ENCODE peak calls at places on chromosomes 7 and 10, in seven cellular contexts. C is GM12865, N is CD14-positive monocyte, L is adrenal gland, Q is RWPE1, D is kidney, U is mucosa of descending colon. Y is an unnamed sample.

GRCh38 chr7:2353650-2354172 is 916 bp upstream of the EIF3B start:
- DNase-seq in C (peak), N (peak), L (peak), Q (peak), D (peak), U (peak), Y (peak)

GRCh38 chr7:111803015-111803758 is 240.9 kb upstream of the IMMP2L start:
- DNase-seq in C (no peak), N (no peak), L (no peak), Q (peak), D (no peak), U (no peak), Y (no peak)

GRCh38 chr7:133645870-133646492 is 393.1 kb downstream of the EXOC4 start:
- DNase-seq in C (no peak), N (no peak), L (no peak), Q (no peak), D (no peak), U (no peak), Y (no peak)

GRCh38 chr10:129870926-129871660 is 93.0 kb downstream of the EBF3 start:
- DNase-seq in C (no peak), N (no peak), L (no peak), Q (no peak), D (no peak), U (no peak), Y (no peak)

GRCh38 chr7:12864470-12865046 is 177.1 kb downstream of the ARL4A start:
- DNase-seq in C (no peak), N (no peak), L (no peak), Q (no peak), D (no peak), U (no peak), Y (no peak)

GRCh38 chr10:77392851-77393250 is 244.8 kb downstream of the KCNMA1 start:
- DNase-seq in C (no peak), N (no peak), L (no peak), Q (peak), D (no peak), U (no peak), Y (no peak)

GRCh38 chr7:25989140-25989705 is 162.8 kb upstream of the NFE2L3 start:
- DNase-seq in C (no peak), N (no peak), L (no peak), Q (no peak), D (no peak), U (no peak), Y (no peak)

GRCh38 chr10:121687094-121687850 is 89.0 kb upstream of the FGFR2 start:
- DNase-seq in C (no peak), N (no peak), L (no peak), Q (no peak), D (no peak), U (no peak), Y (no peak)

GRCh38 chr10:13195016-13195415 is 33.7 kb downstream of the MCM10 start:
- DNase-seq in C (no peak), N (no peak), L (no peak), Q (no peak), D (no peak), U (no peak), Y (no peak)

GRCh38 chr10:119198438-119198837 is 8.9 kb upstream of the GRK5 start:
- DNase-seq in C (peak), N (no peak), L (no peak), Q (no peak), D (no peak), U (no peak), Y (peak)

GRCh38 chr10:3901370-3901769 is 116.4 kb upstream of the KLF6 start:
- DNase-seq in C (peak), N (no peak), L (no peak), Q (no peak), D (no peak), U (no peak), Y (no peak)

GRCh38 chr7:84294907-84295455 is 100.4 kb upstream of the SEMA3A start:
- DNase-seq in C (no peak), N (no peak), L (no peak), Q (no peak), D (no peak), U (no peak), Y (no peak)

GRCh38 chr7:90250601-90251303 is 5.8 kb downstream of the CFAP69 start:
- DNase-seq in C (no peak), N (no peak), L (no peak), Q (no peak), D (no peak), U (no peak), Y (no peak)

GRCh38 chr10:88019753-88020152 is 156.3 kb downstream of the PTEN start:
- DNase-seq in C (no peak), N (no peak), L (no peak), Q (no peak), D (no peak), U (no peak), Y (no peak)

GRCh38 chr10:89404082-89404481 is 10.3 kb upstream of the IFIT5 start:
- DNase-seq in C (no peak), N (no peak), L (no peak), Q (no peak), D (peak), U (no peak), Y (no peak)

GRCh38 chr7:45865594-45866410 is 7.1 kb downstream of the CCDC201 start:
- DNase-seq in C (no peak), N (no peak), L (no peak), Q (no peak), D (no peak), U (no peak), Y (no peak)

GRCh38 chr10:69567920-69568319 is 5.3 kb downstream of the NEUROG3 start:
- DNase-seq in C (peak), N (no peak), L (peak), Q (peak), D (no peak), U (peak), Y (peak)

GRCh38 chr7:98355250-98355538 is 45.7 kb downstream of the BAIAP2L1 start:
- DNase-seq in C (no peak), N (no peak), L (no peak), Q (no peak), D (no peak), U (peak), Y (no peak)

GRCh38 chr7:157609516-157609915 is 272.7 kb downstream of the DNAJB6 start:
- DNase-seq in C (no peak), N (no peak), L (no peak), Q (no peak), D (no peak), U (no peak), Y (no peak)

GRCh38 chr10:26970667-26971066 is 109.9 kb upstream of the ABI1 start:
- DNase-seq in C (peak), N (no peak), L (no peak), Q (no peak), D (no peak), U (no peak), Y (peak)

GRCh38 chr7:29258951-29259350 is 64.4 kb downstream of the CHN2 start:
- DNase-seq in C (no peak), N (no peak), L (no peak), Q (no peak), D (no peak), U (no peak), Y (no peak)

GRCh38 chr10:35059486-35059885 is 30.7 kb downstream of the CUL2 start:
- DNase-seq in C (no peak), N (no peak), L (no peak), Q (no peak), D (no peak), U (no peak), Y (no peak)

GRCh38 chr7:68720722-68721121 is 877.6 kb upstream of the AUTS2 start:
- DNase-seq in C (no peak), N (no peak), L (no peak), Q (no peak), D (no peak), U (no peak), Y (no peak)

GRCh38 chr10:129728246-129728820 is 235.7 kb downstream of the EBF3 start:
- DNase-seq in C (no peak), N (no peak), L (no peak), Q (no peak), D (peak), U (no peak), Y (no peak)

GRCh38 chr7:75624134-75624832 is 114.5 kb downstream of the HIP1 start:
- DNase-seq in C (no peak), N (peak), L (peak), Q (no peak), D (peak), U (no peak), Y (no peak)

GRCh38 chr7:70104243-70104642 is 506.0 kb downstream of the AUTS2 start:
- DNase-seq in C (no peak), N (no peak), L (no peak), Q (no peak), D (no peak), U (no peak), Y (no peak)

GRCh38 chr7:93812061-93812460 is 78.5 kb downstream of the TFPI2 start:
- DNase-seq in C (no peak), N (no peak), L (no peak), Q (no peak), D (no peak), U (no peak), Y (no peak)

GRCh38 chr7:51011710-51012350 is 229.1 kb upstream of the GRB10 start:
- DNase-seq in C (no peak), N (no peak), L (no peak), Q (no peak), D (no peak), U (no peak), Y (peak)

GRCh38 chr7:44473295-44473694 is 17.2 kb downstream of the NUDCD3 start:
- DNase-seq in C (no peak), N (no peak), L (no peak), Q (peak), D (no peak), U (no peak), Y (no peak)

GRCh38 chr7:151014950-151015349 is 9.3 kb downstream of the ATG9B start:
- DNase-seq in C (peak), N (no peak), L (no peak), Q (peak), D (no peak), U (no peak), Y (no peak)

GRCh38 chr7:143388491-143389101 is 7.5 kb downstream of the ZYX start:
- DNase-seq in C (no peak), N (no peak), L (no peak), Q (no peak), D (peak), U (peak), Y (no peak)

GRCh38 chr7:38409524-38409923 is 136.1 kb upstream of the TARP start:
- DNase-seq in C (no peak), N (no peak), L (no peak), Q (no peak), D (no peak), U (no peak), Y (no peak)

GRCh38 chr10:91389636-91390512 is 20.3 kb upstream of the HECTD2 start:
- DNase-seq in C (peak), N (no peak), L (peak), Q (peak), D (no peak), U (no peak), Y (peak)

GRCh38 chr7:4607321-4607729 is 74.8 kb upstream of the FOXK1 start:
- DNase-seq in C (no peak), N (no peak), L (no peak), Q (no peak), D (no peak), U (no peak), Y (no peak)

GRCh38 chr7:23426876-23427275 is 43.4 kb downstream of the IGF2BP3 start:
- DNase-seq in C (no peak), N (no peak), L (no peak), Q (no peak), D (no peak), U (no peak), Y (no peak)

GRCh38 chr7:113142385-113143119 is 24.2 kb upstream of the SMIM30 start:
- DNase-seq in C (peak), N (no peak), L (no peak), Q (no peak), D (no peak), U (no peak), Y (no peak)

GRCh38 chr7:106957766-106958165 is 86.7 kb upstream of the PRKAR2B start:
- DNase-seq in C (no peak), N (peak), L (peak), Q (peak), D (no peak), U (no peak), Y (no peak)

GRCh38 chr7:106962751-106963150 is 81.8 kb upstream of the PRKAR2B start:
- DNase-seq in C (no peak), N (no peak), L (no peak), Q (no peak), D (no peak), U (no peak), Y (no peak)

GRCh38 chr7:106964455-106964854 is 80.0 kb upstream of the PRKAR2B start:
- DNase-seq in C (no peak), N (no peak), L (no peak), Q (no peak), D (no peak), U (no peak), Y (no peak)

GRCh38 chr7:106959753-106960152 is 84.8 kb upstream of the PRKAR2B start:
- DNase-seq in C (peak), N (no peak), L (no peak), Q (no peak), D (no peak), U (no peak), Y (no peak)
- TF ChIP-seq CTCF in C (peak), N (peak), L (no peak), Q (no peak), D (no peak), U (no peak), Y (no peak)

DNA sequence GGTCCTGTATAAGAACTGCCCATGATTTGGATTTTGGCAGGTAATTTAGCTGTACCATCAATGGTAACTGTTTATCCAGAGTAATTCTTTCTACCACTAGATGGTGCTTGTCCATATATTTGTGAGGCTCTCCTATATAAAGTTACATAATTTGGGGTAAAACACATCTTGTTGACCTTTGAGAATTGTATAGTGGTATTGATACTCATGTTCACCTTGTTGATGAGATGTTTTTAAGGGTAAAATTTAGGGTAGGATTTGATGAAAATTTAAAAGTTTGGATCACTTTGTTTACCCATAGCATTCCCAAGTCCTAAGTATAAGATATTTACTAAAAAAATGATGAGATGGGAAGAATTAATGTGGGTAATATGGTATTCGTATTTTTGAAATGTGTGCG is 31.6 kb downstream of the ST7 start:
- DNase-seq in C (peak), N (no peak), L (no peak), Q (peak), D (no peak), U (no peak), Y (peak)
- TF ChIP-seq CTCF in C (peak), N (peak), L (peak), Q (peak), D (peak), U (peak), Y (peak)

GRCh38 chr10:96643920-96644319 is 57.1 kb upstream of the TM9SF3 start:
- DNase-seq in C (no peak), N (no peak), L (no peak), Q (no peak), D (no peak), U (no peak), Y (no peak)
- TF ChIP-seq CTCF in C (peak), N (no peak), L (no peak), Q (no peak), D (no peak), U (no peak), Y (no peak)

DNA sequence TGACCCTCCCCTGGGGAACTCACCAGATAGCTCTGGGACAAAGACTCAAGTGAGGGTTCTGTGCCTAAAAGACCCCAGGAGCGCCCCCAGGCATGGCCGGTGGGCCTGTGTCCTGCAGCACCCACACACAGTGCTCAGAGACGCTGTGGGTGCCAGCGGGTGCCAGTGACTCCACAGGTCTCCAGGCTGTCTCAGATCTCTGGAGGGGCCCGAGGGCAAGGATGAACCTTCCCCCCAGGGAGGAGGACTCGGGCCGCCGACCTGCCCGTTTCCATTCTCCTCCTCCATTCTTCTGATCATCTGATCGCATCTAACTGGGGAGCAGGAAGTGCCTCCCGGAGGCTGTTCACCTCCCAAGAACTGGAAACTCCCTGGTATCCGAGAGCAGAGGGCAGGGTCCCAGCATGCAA is 980 bp downstream of the ADAM8 start:
- DNase-seq in C (peak), N (no peak), L (no peak), Q (no peak), D (peak), U (no peak), Y (peak)
- TF ChIP-seq CTCF in C (peak), N (peak), L (no peak), Q (no peak), D (no peak), U (no peak), Y (peak)

GRCh38 chr10:19347592-19347991 is 299.0 kb downstream of the MALRD1 start:
- DNase-seq in C (no peak), N (no peak), L (no peak), Q (no peak), D (no peak), U (no peak), Y (no peak)
- TF ChIP-seq CTCF in C (no peak), N (no peak), L (no peak), Q (no peak), D (no peak), U (no peak), Y (peak)

DNA sequence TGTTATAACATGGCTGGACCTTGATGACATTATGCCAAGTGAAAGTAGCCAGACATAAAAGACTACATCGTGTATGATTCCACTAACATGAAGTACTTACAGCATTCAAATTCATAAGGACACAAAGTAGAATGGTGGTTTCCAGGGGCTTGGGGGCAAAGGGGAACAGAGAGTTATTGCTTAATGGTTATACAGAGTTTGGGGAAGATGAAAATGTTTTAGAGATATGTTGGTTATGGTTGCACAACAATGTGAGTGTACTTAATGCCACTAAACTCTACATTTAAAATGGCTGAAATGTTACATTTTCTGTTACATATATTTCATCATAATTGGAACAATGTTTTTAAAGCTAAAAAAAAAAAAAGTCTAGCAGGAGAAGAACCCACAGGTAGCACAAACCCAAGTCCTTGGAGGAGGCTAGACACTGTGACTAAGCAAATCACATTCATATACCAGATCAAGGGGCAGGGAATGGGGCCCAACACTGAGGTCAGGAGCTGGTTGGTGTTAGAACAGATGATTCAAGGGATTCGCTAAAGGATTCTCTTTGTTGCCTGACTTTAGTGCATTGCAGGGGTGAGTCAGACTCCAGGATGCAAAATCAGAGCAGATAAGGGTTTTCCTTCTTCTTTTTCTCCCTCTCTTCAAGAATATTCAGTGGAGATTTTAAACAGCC is 25.1 kb upstream of the AOAH start:
- DNase-seq in C (no peak), N (peak), L (no peak), Q (no peak), D (no peak), U (no peak), Y (no peak)
- TF ChIP-seq CTCF in C (no peak), N (no peak), L (no peak), Q (no peak), D (no peak), U (no peak), Y (no peak)

GRCh38 chr7:24784292-24784691 is 27.0 kb upstream of the GSDME start:
- DNase-seq in C (no peak), N (no peak), L (no peak), Q (no peak), D (no peak), U (no peak), Y (no peak)

GRCh38 chr7:24786941-24787340 is 29.7 kb upstream of the GSDME start:
- DNase-seq in C (peak), N (peak), L (no peak), Q (peak), D (no peak), U (no peak), Y (no peak)

GRCh38 chr7:24788956-24789576 is 31.8 kb upstream of the GSDME start:
- DNase-seq in C (no peak), N (no peak), L (no peak), Q (no peak), D (no peak), U (no peak), Y (no peak)

GRCh38 chr7:24786306-24786705 is 29.0 kb upstream of the GSDME start:
- DNase-seq in C (no peak), N (peak), L (no peak), Q (no peak), D (no peak), U (no peak), Y (no peak)

GRCh38 chr7:24788075-24788474 is 30.8 kb upstream of the GSDME start:
- DNase-seq in C (no peak), N (no peak), L (no peak), Q (no peak), D (no peak), U (no peak), Y (no peak)
- TF ChIP-seq CTCF in C (peak), N (peak), L (no peak), Q (peak), D (no peak), U (no peak), Y (peak)

Y was measured in GM13976.